ENCODE peak calls at places on chromosomes 7 and 10, in nine cellular contexts. J is transverse colon, K is stomach, D is fibroblast of lung, G is heart left ventricle, A is HCT116, C is breast epithelium, O is OCI-LY7, E is ovary. T is an unnamed sample. For H3K4me1, the result is how much of the 10 kb centered on the place peaks cover.

GRCh38 chr10:96238889-96239624 is 32.3 kb downstream of the BLNK start:
- DNase-seq in J (no peak), E (no peak), C (no peak), D (no peak), O (no peak), K (no peak), A (no peak), G (no peak), T (no peak)

GRCh38 chr7:85583225-85583672 is 396.4 kb upstream of the SEMA3D start:
- DNase-seq in O (no peak), A (no peak), G (no peak), J (no peak), C (no peak), D (no peak), K (no peak), E (no peak), T (no peak)

GRCh38 chr7:127715901-127716300 is 63.9 kb downstream of the SND1 start:
- DNase-seq in K (no peak), O (no peak), J (no peak), D (no peak), E (no peak), A (no peak), G (no peak), C (no peak), T (no peak)

GRCh38 chr7:116495737-116496136 is 3.8 kb upstream of the CAV2 start:
- DNase-seq in C (no peak), J (no peak), D (no peak), E (no peak), A (no peak), O (no peak), G (no peak), K (no peak), T (peak)

GRCh38 chr7:37916017-37916672 is 472 bp downstream of the SFRP4 start:
- DNase-seq in D (peak), G (peak), E (peak), J (peak), K (no peak), O (no peak), A (no peak), C (no peak), T (no peak)

GRCh38 chr10:30093303-30093967 is 34.0 kb upstream of the JCAD start:
- DNase-seq in C (no peak), K (no peak), D (no peak), E (no peak), G (no peak), J (no peak), O (no peak), A (no peak), T (no peak)

GRCh38 chr7:111827863-111828504 is 265.7 kb upstream of the IMMP2L start:
- DNase-seq in C (no peak), A (no peak), D (peak), J (no peak), G (no peak), K (no peak), E (no peak), O (no peak), T (no peak)

GRCh38 chr10:29297678-29298077 is 8.8 kb downstream of the LYZL1 start:
- DNase-seq in J (no peak), G (no peak), A (peak), O (no peak), K (no peak), C (no peak), D (peak), E (no peak), T (no peak)

GRCh38 chr10:117363027-117363426 is 12.2 kb downstream of the PDZD8 start:
- DNase-seq in A (no peak), O (no peak), J (no peak), K (no peak), D (peak), E (no peak), C (no peak), G (no peak), T (peak)

GRCh38 chr10:61169294-61169693 is 225.3 kb upstream of the RHOBTB1 start:
- DNase-seq in G (no peak), O (no peak), E (no peak), A (no peak), C (no peak), K (no peak), J (no peak), D (no peak), T (no peak)

GRCh38 chr7:27487509-27487908 is 175.2 kb downstream of the HIBADH start:
- DNase-seq in D (no peak), E (no peak), O (no peak), J (no peak), A (no peak), K (no peak), C (no peak), G (no peak), T (no peak)

GRCh38 chr10:34908472-34908871 is 93.4 kb upstream of the PARD3 start:
- DNase-seq in D (peak), G (no peak), K (no peak), E (no peak), O (no peak), J (no peak), C (no peak), A (no peak), T (peak)

GRCh38 chr7:133364959-133365680 is 112.2 kb downstream of the EXOC4 start:
- DNase-seq in D (peak), C (no peak), O (no peak), E (no peak), G (no peak), J (no peak), A (no peak), K (no peak), T (peak)

GRCh38 chr7:2807846-2808772 is 36.0 kb downstream of the GNA12 start:
- DNase-seq in D (no peak), A (no peak), E (no peak), J (no peak), C (peak), K (peak), O (no peak), G (no peak), T (no peak)

GRCh38 chr7:65475040-65475726 is 101.5 kb downstream of the ZNF92 start:
- DNase-seq in E (no peak), O (no peak), K (no peak), G (no peak), C (no peak), A (no peak), J (no peak), D (no peak), T (no peak)

GRCh38 chr7:65475734-65476319 is 102.2 kb downstream of the ZNF92 start:
- DNase-seq in A (no peak), G (no peak), J (peak), D (peak), O (peak), K (no peak), E (no peak), C (peak), T (peak)

GRCh38 chr7:65471587-65471986 is 97.9 kb downstream of the ZNF92 start:
- DNase-seq in K (no peak), A (no peak), C (no peak), G (no peak), E (no peak), O (no peak), J (no peak), D (no peak), T (no peak)

DNA sequence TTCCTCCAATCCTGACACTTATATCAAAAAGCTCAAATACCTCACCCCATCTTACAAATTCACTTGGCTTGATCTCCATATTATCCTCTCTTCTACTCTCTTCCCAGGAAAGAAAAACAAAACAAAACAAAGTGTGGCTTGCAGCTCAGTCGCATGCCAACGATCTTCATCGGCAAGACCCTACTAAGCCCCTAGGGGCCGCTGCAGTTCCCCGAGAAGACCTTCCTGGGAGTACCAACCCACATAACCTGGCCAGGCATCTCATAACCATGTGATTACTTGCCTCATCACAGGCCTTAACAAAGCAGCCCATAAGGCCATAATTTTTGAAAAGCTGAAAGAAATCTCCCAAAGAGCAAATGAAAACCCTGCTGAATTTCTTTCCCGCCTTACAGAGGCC is 103.7 kb downstream of the ZNF92 start:
- DNase-seq in K (no peak), O (peak), E (no peak), D (no peak), J (no peak), G (no peak), C (no peak), A (peak), T (peak)
- TF ChIP-seq CTCF in K (no peak), O (peak), E (no peak), D (no peak), J (no peak), G (no peak), C (no peak), A (peak), T (peak)

GRCh38 chr10:81918766-81919165 is 43.8 kb downstream of the NRG3 start:
- DNase-seq in G (no peak), C (no peak), K (no peak), O (no peak), D (no peak), J (no peak), A (no peak), E (no peak), T (no peak)
- H3K4me3 ChIP-seq in G (no peak), C (no peak), K (no peak), O (no peak), D (no peak), J (no peak), A (no peak), E (no peak), T (no peak)

DNA sequence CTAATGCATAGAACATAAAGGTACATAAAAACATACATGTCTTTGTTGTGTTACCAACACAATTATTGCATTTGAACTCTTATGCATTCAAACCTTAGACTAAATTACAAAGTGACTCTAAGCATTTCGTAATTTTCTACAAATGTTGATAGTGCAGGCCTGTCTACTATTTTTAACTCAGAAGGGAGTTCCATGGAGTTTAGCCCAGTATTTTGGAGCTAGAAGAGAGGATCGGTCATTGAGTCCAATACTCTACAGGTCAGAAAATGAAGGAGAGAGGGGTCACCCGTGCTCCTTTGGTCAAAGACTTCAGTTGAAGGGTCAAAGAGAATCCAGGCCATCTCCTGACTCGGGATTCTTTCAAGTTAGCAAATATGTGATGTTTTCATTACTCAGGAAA is 55.3 kb upstream of the SRRM3 start:
- DNase-seq in K (no peak), O (no peak), J (no peak), G (no peak), E (peak), D (no peak), A (no peak), C (no peak), T (no peak)
- H3K4me1 ChIP-seq in K (under half), O (under half), J (under half), G (under half), E (under half), D (under half), A (under half), C (under half), T (under half)

GRCh38 chr7:78039791-78040776 is 241.5 kb downstream of the PHTF2 start:
- DNase-seq in J (peak), E (no peak), O (peak), K (peak), C (no peak), G (peak), A (peak), D (no peak), T (peak)
- TF ChIP-seq CTCF in J (peak), E (no peak), O (peak), K (no peak), C (no peak), G (peak), A (peak), D (peak), T (peak)